ENCODE peak calls at places on chromosomes 3 and 15, in six cellular contexts. Z is Right ventricle myocardium superior; A is RWPE1; T is CD4-positive, alpha-beta memory T cell; S is WERI-Rb-1; O is germinal center. M is an unnamed sample.

GRCh38 chr3:53811143-53811915 is 34.9 kb downstream of the CHDH start:
- DNase-seq in T (no peak), S (no peak), O (no peak), Z (no peak), A (no peak), M (no peak)

GRCh38 chr15:70192490-70192889 is 94.8 kb upstream of the TLE3 start:
- DNase-seq in Z (no peak), T (no peak), S (no peak), O (no peak), A (no peak), M (no peak)

GRCh38 chr15:51335538-51335961 is 2.8 kb downstream of the CYP19A1 start:
- DNase-seq in Z (no peak), O (peak), T (no peak), S (no peak), A (no peak), M (no peak)

GRCh38 chr3:170811928-170812591 is 57.9 kb downstream of the RPL22L1 start:
- DNase-seq in O (peak), A (peak), S (peak), T (peak), Z (peak), M (peak)

GRCh38 chr3:125212509-125213372 is at the start of gene SLC12A8:
- DNase-seq in S (peak), O (peak), T (no peak), Z (no peak), A (peak), M (no peak)

GRCh38 chr3:195164573-195165263 is 106.2 kb downstream of the XXYLT1 start:
- DNase-seq in T (no peak), S (no peak), A (no peak), Z (no peak), O (no peak), M (no peak)

GRCh38 chr15:23565395-23566069 is at the start of gene MKRN3:
- DNase-seq in O (no peak), Z (no peak), S (peak), T (peak), A (no peak), M (peak)

GRCh38 chr3:25056-25455 is 171.5 kb upstream of the CHL1 start:
- DNase-seq in A (no peak), O (no peak), Z (no peak), T (no peak), S (no peak), M (no peak)

GRCh38 chr3:173789530-173789929 is 392.0 kb downstream of the NLGN1 start:
- DNase-seq in O (no peak), A (peak), T (no peak), S (no peak), Z (no peak), M (no peak)

GRCh38 chr15:52288051-52288942 is 7.3 kb downstream of the MYO5C start:
- DNase-seq in T (no peak), S (no peak), O (no peak), Z (no peak), A (peak), M (peak)

GRCh38 chr3:171658801-171659200 is 151.5 kb downstream of the PLD1 start:
- DNase-seq in A (no peak), T (no peak), O (no peak), S (no peak), Z (no peak), M (no peak)

GRCh38 chr3:47664519-47664918 is 85.9 kb upstream of the CSPG5 start:
- DNase-seq in S (peak), Z (no peak), T (no peak), A (no peak), O (peak), M (no peak)

GRCh38 chr15:78004222-78004727 is 73.2 kb downstream of the TBC1D2B start:
- DNase-seq in Z (no peak), S (no peak), T (no peak), A (no peak), O (no peak), M (no peak)